ENCODE peak calls at places on chromosomes 16 and 17, in five cellular contexts. One of them, this sample, is unnamed.

GRCh38 chr16:84925092-84925772 is 86.1 kb downstream of the ZDHHC7 start:
- DNase-seq in choroid plexus epithelial cell: peak
- DNase-seq in lung: peak
- DNase-seq in fibroblast of lung: no peak
- DNase-seq in neural progenitor cell: peak
- DNase-seq in this sample: peak

GRCh38 chr17:59893617-59894100 is 738 bp downstream of the RPS6KB1 start:
- DNase-seq in choroid plexus epithelial cell: peak
- DNase-seq in lung: no peak
- DNase-seq in fibroblast of lung: peak
- DNase-seq in neural progenitor cell: peak
- DNase-seq in this sample: no peak

GRCh38 chr17:21817791-21818364 is 125.6 kb downstream of the KCNJ18 start:
- DNase-seq in choroid plexus epithelial cell: no peak
- DNase-seq in lung: no peak
- DNase-seq in fibroblast of lung: no peak
- DNase-seq in neural progenitor cell: no peak
- DNase-seq in this sample: no peak

GRCh38 chr16:67594256-67594915 is 32.1 kb downstream of the CTCF start:
- DNase-seq in choroid plexus epithelial cell: no peak
- DNase-seq in lung: no peak
- DNase-seq in fibroblast of lung: no peak
- DNase-seq in neural progenitor cell: no peak
- DNase-seq in this sample: no peak

GRCh38 chr17:81097943-81098308 is 63.0 kb downstream of the BAIAP2 start:
- DNase-seq in choroid plexus epithelial cell: peak
- DNase-seq in lung: no peak
- DNase-seq in fibroblast of lung: peak
- DNase-seq in neural progenitor cell: no peak
- DNase-seq in this sample: no peak

GRCh38 chr17:72176902-72177660 is 56.3 kb downstream of the SOX9 start:
- DNase-seq in choroid plexus epithelial cell: no peak
- DNase-seq in lung: no peak
- DNase-seq in fibroblast of lung: peak
- DNase-seq in neural progenitor cell: no peak
- DNase-seq in this sample: no peak

GRCh38 chr16:87850009-87851006 is 19.0 kb downstream of the SLC7A5 start:
- DNase-seq in choroid plexus epithelial cell: peak
- DNase-seq in lung: peak
- DNase-seq in fibroblast of lung: peak
- DNase-seq in neural progenitor cell: peak
- DNase-seq in this sample: peak

GRCh38 chr17:5203178-5203907 is 11.7 kb upstream of the ZNF594 start:
- DNase-seq in choroid plexus epithelial cell: no peak
- DNase-seq in lung: no peak
- DNase-seq in fibroblast of lung: peak
- DNase-seq in neural progenitor cell: no peak
- DNase-seq in this sample: no peak

GRCh38 chr16:47970291-47970931 is 185.4 kb downstream of the ABCC12 start:
- DNase-seq in choroid plexus epithelial cell: peak
- DNase-seq in lung: no peak
- DNase-seq in fibroblast of lung: peak
- DNase-seq in neural progenitor cell: peak
- DNase-seq in this sample: no peak

GRCh38 chr16:6019490-6019991 is 921.9 kb upstream of the EEF2KMT start:
- DNase-seq in choroid plexus epithelial cell: no peak
- DNase-seq in lung: no peak
- DNase-seq in fibroblast of lung: peak
- DNase-seq in neural progenitor cell: peak
- DNase-seq in this sample: no peak

GRCh38 chr16:2236362-2237075 is at the start of gene DNASE1L2:
- DNase-seq in choroid plexus epithelial cell: peak
- DNase-seq in lung: no peak
- DNase-seq in fibroblast of lung: peak
- DNase-seq in neural progenitor cell: peak
- DNase-seq in this sample: no peak

GRCh38 chr17:3512512-3513171 is 36.8 kb downstream of the ASPA start:
- DNase-seq in choroid plexus epithelial cell: peak
- DNase-seq in lung: no peak
- DNase-seq in fibroblast of lung: peak
- DNase-seq in neural progenitor cell: peak
- DNase-seq in this sample: peak

GRCh38 chr17:43946766-43947165 is 4.5 kb upstream of the PPY start:
- DNase-seq in choroid plexus epithelial cell: no peak
- DNase-seq in lung: no peak
- DNase-seq in fibroblast of lung: no peak
- DNase-seq in neural progenitor cell: no peak
- DNase-seq in this sample: no peak

GRCh38 chr16:73432794-73433455 is 385.0 kb upstream of the ZFHX3 start:
- DNase-seq in choroid plexus epithelial cell: no peak
- DNase-seq in lung: no peak
- DNase-seq in fibroblast of lung: no peak
- DNase-seq in neural progenitor cell: no peak
- DNase-seq in this sample: no peak

GRCh38 chr16:13935408-13935807 is 15.5 kb downstream of the ERCC4 start:
- DNase-seq in choroid plexus epithelial cell: no peak
- DNase-seq in lung: no peak
- DNase-seq in fibroblast of lung: no peak
- DNase-seq in neural progenitor cell: peak
- DNase-seq in this sample: no peak

GRCh38 chr16:29148867-29149272 is 164.0 kb downstream of the LAT start:
- DNase-seq in choroid plexus epithelial cell: no peak
- DNase-seq in lung: peak
- DNase-seq in fibroblast of lung: no peak
- DNase-seq in neural progenitor cell: no peak
- DNase-seq in this sample: no peak

GRCh38 chr17:52536466-52536865 is 378.0 kb upstream of the CA10 start:
- DNase-seq in choroid plexus epithelial cell: no peak
- DNase-seq in lung: no peak
- DNase-seq in fibroblast of lung: no peak
- DNase-seq in neural progenitor cell: no peak
- DNase-seq in this sample: no peak

GRCh38 chr16:87206646-87207451 is 110.3 kb downstream of the C16orf95 start:
- DNase-seq in choroid plexus epithelial cell: peak
- DNase-seq in lung: no peak
- DNase-seq in fibroblast of lung: peak
- DNase-seq in neural progenitor cell: no peak
- DNase-seq in this sample: no peak

GRCh38 chr16:47029724-47030123 is 56.2 kb upstream of the DNAJA2 start:
- DNase-seq in choroid plexus epithelial cell: no peak
- DNase-seq in lung: no peak
- DNase-seq in fibroblast of lung: no peak
- DNase-seq in neural progenitor cell: no peak
- DNase-seq in this sample: no peak

GRCh38 chr17:35345926-35346771 is 27.3 kb downstream of the SLFN11 start:
- DNase-seq in choroid plexus epithelial cell: peak
- DNase-seq in lung: peak
- DNase-seq in fibroblast of lung: peak
- DNase-seq in neural progenitor cell: peak
- DNase-seq in this sample: peak

GRCh38 chr16:3652373-3653037 is 2.0 kb upstream of the DNASE1 start:
- DNase-seq in choroid plexus epithelial cell: no peak
- DNase-seq in lung: no peak
- DNase-seq in fibroblast of lung: no peak
- DNase-seq in neural progenitor cell: no peak
- DNase-seq in this sample: no peak
- TF ChIP-seq CTCF in choroid plexus epithelial cell: no peak
- TF ChIP-seq CTCF in lung: no peak
- TF ChIP-seq CTCF in fibroblast of lung: no peak
- TF ChIP-seq CTCF in neural progenitor cell: no peak
- TF ChIP-seq CTCF in this sample: no peak

GRCh38 chr17:47841488-47842308 is 625 bp upstream of the SCRN2 start:
- DNase-seq in choroid plexus epithelial cell: no peak
- DNase-seq in lung: no peak
- DNase-seq in fibroblast of lung: no peak
- DNase-seq in neural progenitor cell: no peak
- DNase-seq in this sample: no peak
- TF ChIP-seq CTCF in choroid plexus epithelial cell: no peak
- TF ChIP-seq CTCF in lung: no peak
- TF ChIP-seq CTCF in fibroblast of lung: no peak
- TF ChIP-seq CTCF in neural progenitor cell: no peak
- TF ChIP-seq CTCF in this sample: no peak

GRCh38 chr17:40445769-40446468 is 2.7 kb downstream of the IGFBP4 start:
- DNase-seq in choroid plexus epithelial cell: peak
- DNase-seq in lung: no peak
- DNase-seq in fibroblast of lung: no peak
- DNase-seq in neural progenitor cell: no peak
- DNase-seq in this sample: no peak
- TF ChIP-seq CTCF in choroid plexus epithelial cell: peak
- TF ChIP-seq CTCF in lung: no peak
- TF ChIP-seq CTCF in fibroblast of lung: peak
- TF ChIP-seq CTCF in neural progenitor cell: no peak
- TF ChIP-seq CTCF in this sample: no peak

DNA sequence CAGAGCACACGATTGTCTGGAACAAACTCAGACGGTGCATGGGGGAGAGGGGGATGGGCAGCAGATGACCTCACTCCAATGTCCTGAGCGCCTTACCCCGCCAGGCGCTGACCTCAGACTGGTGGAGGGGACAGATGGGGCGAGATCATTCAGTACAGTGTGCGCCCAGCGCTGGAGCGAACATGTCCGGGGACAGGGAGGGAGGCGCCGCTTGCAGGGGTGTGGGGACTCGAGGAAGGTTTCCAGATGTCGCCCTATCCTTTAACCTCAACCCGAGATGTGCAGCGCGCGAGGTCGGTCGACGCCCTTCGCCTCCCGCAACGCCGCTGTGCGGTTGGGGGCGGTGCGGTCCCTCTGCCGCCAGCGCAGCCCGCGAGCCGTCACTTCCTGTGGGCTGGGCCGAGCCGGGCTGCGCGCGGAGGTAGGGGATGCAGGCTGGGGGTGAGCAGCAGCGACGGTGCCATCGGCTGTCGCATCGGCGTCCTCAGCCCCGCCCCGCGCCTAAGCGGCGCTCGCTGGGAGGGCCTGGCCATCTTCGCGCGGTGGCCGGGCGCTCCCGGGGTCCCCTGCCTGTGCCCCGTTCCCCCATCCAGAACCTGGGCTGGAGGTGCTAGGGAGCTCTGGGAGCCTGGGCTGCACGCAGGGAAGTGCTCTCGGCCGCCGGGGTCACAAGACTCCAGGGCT is 5.3 kb upstream of the CDR2L start:
- DNase-seq in choroid plexus epithelial cell: peak
- DNase-seq in lung: peak
- DNase-seq in fibroblast of lung: peak
- DNase-seq in neural progenitor cell: peak
- DNase-seq in this sample: peak
- TF ChIP-seq CTCF in choroid plexus epithelial cell: no peak
- TF ChIP-seq CTCF in lung: no peak
- TF ChIP-seq CTCF in fibroblast of lung: peak
- TF ChIP-seq CTCF in neural progenitor cell: peak
- TF ChIP-seq CTCF in this sample: peak

DNA sequence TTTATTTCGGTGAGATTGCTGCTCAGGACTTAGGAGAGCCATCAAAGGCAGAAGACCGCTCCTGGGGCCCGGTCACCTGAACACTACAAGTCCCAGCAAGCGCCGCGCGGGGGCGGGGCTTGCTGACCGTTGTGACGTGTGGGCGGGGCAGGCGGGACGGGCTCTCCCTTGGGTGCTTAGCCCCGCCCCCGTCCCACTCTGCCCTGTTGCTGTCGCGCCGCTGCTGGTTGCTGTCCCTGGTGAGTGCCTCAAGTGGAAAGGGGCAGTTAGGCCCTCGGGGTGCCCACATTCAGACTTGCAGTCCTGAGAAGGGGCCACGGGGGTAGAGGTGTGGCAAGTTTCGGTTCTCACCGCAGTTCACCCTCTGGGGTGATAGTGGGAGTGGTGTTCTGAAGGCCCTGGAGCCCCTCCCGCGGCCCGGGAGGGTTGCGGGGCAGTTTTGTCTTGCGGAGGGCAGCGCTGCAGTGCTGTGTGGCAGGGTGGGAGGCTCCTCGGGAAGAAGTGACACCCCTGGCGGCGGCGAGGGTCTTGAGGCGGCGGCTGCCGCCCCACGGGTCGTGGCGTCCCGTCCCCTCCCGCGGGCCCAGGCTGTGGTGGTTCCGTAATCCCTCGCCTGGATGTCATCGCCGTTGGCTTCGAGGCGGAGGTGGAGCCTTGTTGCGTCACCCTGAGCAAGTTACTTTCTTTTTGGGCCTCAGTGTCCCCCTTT is at the start of gene CALCOCO2:
- DNase-seq in choroid plexus epithelial cell: peak
- DNase-seq in lung: peak
- DNase-seq in fibroblast of lung: peak
- DNase-seq in neural progenitor cell: peak
- DNase-seq in this sample: peak
- TF ChIP-seq CTCF in choroid plexus epithelial cell: no peak
- TF ChIP-seq CTCF in lung: no peak
- TF ChIP-seq CTCF in fibroblast of lung: no peak
- TF ChIP-seq CTCF in neural progenitor cell: peak
- TF ChIP-seq CTCF in this sample: no peak

GRCh38 chr17:1455748-1456599 is at the start of gene CRK:
- DNase-seq in choroid plexus epithelial cell: peak
- DNase-seq in lung: peak
- DNase-seq in fibroblast of lung: peak
- DNase-seq in neural progenitor cell: peak
- DNase-seq in this sample: peak
- TF ChIP-seq CTCF in choroid plexus epithelial cell: no peak
- TF ChIP-seq CTCF in lung: no peak
- TF ChIP-seq CTCF in fibroblast of lung: no peak
- TF ChIP-seq CTCF in neural progenitor cell: no peak
- TF ChIP-seq CTCF in this sample: no peak